ENCODE peak calls at places on chromosomes 4 and X, in nine cellular contexts. M is hepatocyte; L is stimulated activated CD4-positive, alpha-beta T cell treated with anti-CD3 and anti-CD28 coated beads, Interleukin-12 subunit alpha, Interleukin-12 subunit beta, amount 100 ng/mL, for 4 hours; T is AG04449; C is NCI-H446 treated with DMSO at 0.1 percent for 48 hours; Q is neural crest cell; V is aorta; W is ureter; J is activated CD4-positive, alpha-beta T cell treated with anti-CD3 and anti-CD28 coated beads for 24 hours. Z is an unnamed sample.

GRCh38 chrX:53714580-53715335 is 28.2 kb upstream of the HUWE1 start:
- DNase-seq in M (no peak), L (peak; percentile 44), T (no peak), C (no peak), Q (no peak), V (no peak), W (peak; percentile 52), J (no peak), Z (no peak)

GRCh38 chrX:84046403-84046984 is 141.5 kb downstream of the RPS6KA6 start:
- DNase-seq in M (peak; percentile 26), L (no peak), T (no peak), C (no peak), Q (peak; percentile 7), V (no peak), W (no peak), J (no peak), Z (no peak)

GRCh38 chrX:13376857-13377441 is 57.1 kb upstream of the ATXN3L start:
- DNase-seq in M (peak; percentile 72), L (no peak), T (peak; percentile 93), C (peak; percentile 94), Q (no peak), V (peak; percentile 49), W (no peak), J (no peak), Z (no peak)

GRCh38 chr4:48047421-48047844 is 30.9 kb downstream of the NIPAL1 start:
- DNase-seq in M (no peak), L (peak; percentile 56), T (no peak), C (no peak), Q (no peak), V (no peak), W (no peak), J (peak; percentile 66), Z (no peak)

GRCh38 chrX:9724711-9725110 is 40.9 kb downstream of the GPR143 start:
- DNase-seq in M (no peak), L (no peak), T (no peak), C (no peak), Q (no peak), V (no peak), W (no peak), J (no peak), Z (no peak)

GRCh38 chr4:138188406-138189084 is 53.6 kb downstream of the SLC7A11 start:
- DNase-seq in M (no peak), L (no peak), T (no peak), C (no peak), Q (no peak), V (no peak), W (no peak), J (no peak), Z (no peak)

GRCh38 chrX:2502668-2503519 is 2.1 kb upstream of the DHRSX start:
- DNase-seq in M (peak; percentile 52), L (no peak), T (no peak), C (no peak), Q (no peak), V (no peak), W (no peak), J (no peak), Z (no peak)

GRCh38 chr4:5247735-5248134 is 196.5 kb downstream of the STK32B start:
- DNase-seq in M (no peak), L (no peak), T (no peak), C (no peak), Q (no peak), V (no peak), W (no peak), J (no peak), Z (no peak)

GRCh38 chr4:1596393-1596792 is 87.7 kb downstream of the FAM53A start:
- DNase-seq in M (no peak), L (no peak), T (no peak), C (no peak), Q (no peak), V (peak; percentile 21), W (no peak), J (no peak), Z (no peak)

GRCh38 chrX:41002021-41002420 is 83.2 kb upstream of the USP9X start:
- DNase-seq in M (peak; percentile 24), L (no peak), T (no peak), C (no peak), Q (no peak), V (no peak), W (no peak), J (no peak), Z (no peak)

GRCh38 chrX:63561425-63561824 is 210.3 kb upstream of the SPIN4 start:
- DNase-seq in M (no peak), L (no peak), T (no peak), C (no peak), Q (no peak), V (no peak), W (no peak), J (no peak), Z (no peak)

GRCh38 chrX:120452131-120452530 is 17.0 kb downstream of the LAMP2 start:
- DNase-seq in M (peak; percentile 32), L (no peak), T (no peak), C (no peak), Q (no peak), V (no peak), W (no peak), J (no peak), Z (no peak)

GRCh38 chrX:2789569-2789968 is 37.7 kb downstream of the XG start:
- DNase-seq in M (no peak), L (no peak), T (no peak), C (no peak), Q (no peak), V (no peak), W (no peak), J (no peak), Z (no peak)

GRCh38 chr4:76488905-76489798 is 54.1 kb downstream of the SHROOM3 start:
- DNase-seq in M (no peak), L (no peak), T (no peak), C (no peak), Q (no peak), V (no peak), W (no peak), J (no peak), Z (no peak)

GRCh38 chr4:157895205-157895604 is 277.6 kb downstream of the GASK1B start:
- DNase-seq in M (no peak), L (no peak), T (no peak), C (no peak), Q (no peak), V (no peak), W (no peak), J (no peak), Z (no peak)

GRCh38 chr4:24582235-24582863 is 2.0 kb downstream of the DHX15 start:
- DNase-seq in M (peak; percentile 11), L (no peak), T (no peak), C (no peak), Q (no peak), V (no peak), W (no peak), J (no peak), Z (no peak)

GRCh38 chrX:68894513-68895338 is 65.9 kb downstream of the EFNB1 start:
- DNase-seq in M (peak; percentile 60), L (peak; percentile 10), T (no peak), C (no peak), Q (no peak), V (peak; percentile 83), W (peak; percentile 71), J (no peak), Z (peak; percentile 56)

GRCh38 chrX:11172413-11172812 is 61.3 kb downstream of the HCCS start:
- DNase-seq in M (no peak), L (no peak), T (no peak), C (no peak), Q (no peak), V (no peak), W (no peak), J (no peak), Z (no peak)

GRCh38 chr4:35793045-35793722 is 451.1 kb downstream of the ARAP2 start:
- DNase-seq in M (no peak), L (no peak), T (no peak), C (no peak), Q (no peak), V (no peak), W (no peak), J (no peak), Z (no peak)

GRCh38 chrX:65575024-65575423 is 40.4 kb upstream of the LAS1L start:
- DNase-seq in M (no peak), L (no peak), T (no peak), C (no peak), Q (no peak), V (no peak), W (no peak), J (no peak), Z (no peak)

GRCh38 chr4:35151816-35152572 is 1092.3 kb downstream of the ARAP2 start:
- DNase-seq in M (peak; percentile 44), L (no peak), T (no peak), C (no peak), Q (peak; percentile 16), V (no peak), W (no peak), J (no peak), Z (peak; percentile 48)

GRCh38 chr4:135840781-135841180 is 1639.2 kb upstream of the PABPC4L start:
- DNase-seq in M (no peak), L (no peak), T (no peak), C (no peak), Q (no peak), V (no peak), W (no peak), J (no peak), Z (no peak)

GRCh38 chr4:116811730-116812129 is 273.6 kb downstream of the TRAM1L1 start:
- DNase-seq in M (no peak), L (no peak), T (no peak), C (no peak), Q (no peak), V (no peak), W (no peak), J (no peak), Z (no peak)

GRCh38 chrX:71292669-71293379 is 8.7 kb upstream of the ITGB1BP2 start:
- DNase-seq in M (no peak), L (no peak), T (no peak), C (no peak), Q (no peak), V (no peak), W (no peak), J (no peak), Z (no peak)

GRCh38 chr4:104352211-104352610 is 142.5 kb downstream of the CXXC4 start:
- DNase-seq in M (no peak), L (no peak), T (no peak), C (no peak), Q (no peak), V (no peak), W (no peak), J (no peak), Z (no peak)

GRCh38 chrX:119507206-119507605 is 39.0 kb downstream of the SLC25A5 start:
- DNase-seq in M (no peak), L (no peak), T (no peak), C (no peak), Q (no peak), V (no peak), W (no peak), J (no peak), Z (no peak)

GRCh38 chr4:113170115-113170817 is 120.8 kb downstream of the ANK2 start:
- DNase-seq in M (no peak), L (no peak), T (no peak), C (no peak), Q (no peak), V (no peak), W (no peak), J (no peak), Z (no peak)

GRCh38 chr4:26073886-26074560 is 160.0 kb downstream of the SMIM20 start:
- DNase-seq in M (no peak), L (no peak), T (no peak), C (no peak), Q (no peak), V (no peak), W (no peak), J (no peak), Z (no peak)

GRCh38 chrX:39398215-39398972 is 597.1 kb downstream of the MID1IP1 start:
- DNase-seq in M (peak; percentile 26), L (no peak), T (no peak), C (no peak), Q (no peak), V (no peak), W (no peak), J (no peak), Z (no peak)

GRCh38 chr4:159175165-159175988 is 72.5 kb downstream of the RAPGEF2 start:
- DNase-seq in M (peak; percentile 88), L (peak; percentile 40), T (peak; percentile 67), C (peak; percentile 58), Q (peak; percentile 50), V (peak; percentile 63), W (peak; percentile 64), J (peak; percentile 19), Z (peak; percentile 68)

GRCh38 chr4:102687982-102688433 is 72.8 kb downstream of the MANBA start:
- DNase-seq in M (no peak), L (no peak), T (no peak), C (no peak), Q (no peak), V (no peak), W (no peak), J (no peak), Z (no peak)